ENCODE peak calls at places on chromosomes 5 and 9, in seven cellular contexts. D is CD4-positive, alpha-beta T cell; S is left ventricle myocardium inferior; Q is foreskin fibroblast; E is mesothelial cell of epicardium; W is Peyer's patch; X is omental fat pad. I is an unnamed sample.

GRCh38 chr9:7234144-7234543 is 476.4 kb downstream of the KDM4C start:
- DNase-seq in D (no peak), S (no peak), Q (peak), E (no peak), W (no peak), X (no peak), I (no peak)

GRCh38 chr5:61139931-61140330 is 22.3 kb downstream of the SMIM15 start:
- DNase-seq in D (no peak), S (no peak), Q (no peak), E (no peak), W (no peak), X (no peak), I (no peak)

GRCh38 chr5:62077823-62078550 is 228.0 kb upstream of the KIF2A start:
- DNase-seq in D (no peak), S (no peak), Q (no peak), E (no peak), W (no peak), X (no peak), I (no peak)

GRCh38 chr5:96279796-96280542 is 153.1 kb downstream of the PCSK1 start:
- DNase-seq in D (no peak), S (no peak), Q (peak), E (no peak), W (no peak), X (no peak), I (no peak)

GRCh38 chr9:20903214-20903613 is 128.2 kb downstream of the HACD4 start:
- DNase-seq in D (no peak), S (no peak), Q (no peak), E (no peak), W (no peak), X (no peak), I (no peak)

GRCh38 chr9:34588671-34589370 is 703 bp downstream of the CNTFR start:
- DNase-seq in D (no peak), S (no peak), Q (no peak), E (no peak), W (no peak), X (no peak), I (no peak)

GRCh38 chr9:71937070-71937625 is 25.7 kb downstream of the C9orf85 start:
- DNase-seq in D (no peak), S (no peak), Q (no peak), E (no peak), W (no peak), X (no peak), I (no peak)

GRCh38 chr5:146632620-146633019 is 116.6 kb upstream of the GPR151 start:
- DNase-seq in D (no peak), S (no peak), Q (no peak), E (no peak), W (no peak), X (no peak), I (no peak)

GRCh38 chr9:131583342-131583645 is 38.0 kb downstream of the PRRT1B start:
- DNase-seq in D (no peak), S (no peak), Q (no peak), E (no peak), W (no peak), X (no peak), I (no peak)

GRCh38 chr9:129834489-129835127 is 467 bp downstream of the C9orf78 start:
- DNase-seq in D (peak), S (no peak), Q (peak), E (no peak), W (peak), X (peak), I (no peak)

GRCh38 chr5:95730730-95731570 is at the start of gene RHOBTB3:
- DNase-seq in D (no peak), S (peak), Q (peak), E (peak), W (peak), X (peak), I (peak)

DNA sequence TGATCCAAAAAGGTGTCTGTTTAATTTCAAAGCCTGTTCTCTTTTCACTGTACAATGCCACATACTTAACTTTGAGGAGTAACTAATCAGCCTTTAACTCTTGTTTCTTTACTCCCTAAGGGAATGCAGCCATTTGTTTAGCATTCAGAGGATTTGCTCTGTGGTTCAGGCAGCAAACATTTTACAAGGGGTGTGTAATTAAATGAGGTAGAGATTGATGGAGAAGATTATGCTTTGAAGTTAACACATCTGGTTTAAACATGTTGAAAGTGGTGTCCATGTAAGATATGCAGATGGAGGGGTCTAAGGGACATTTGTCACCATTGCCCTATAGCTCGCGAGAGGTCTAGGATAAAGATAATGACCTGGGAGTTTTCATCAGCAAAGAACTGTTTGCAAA is 41.9 kb downstream of the TMEM215 start:
- DNase-seq in D (no peak), S (no peak), Q (no peak), E (no peak), W (no peak), X (no peak), I (no peak)
- TF ChIP-seq CTCF in D (no peak), S (no peak), Q (no peak), E (no peak), W (no peak), X (no peak), I (no peak)

GRCh38 chr5:8247485-8247884 is 378.5 kb downstream of the MTRR start:
- DNase-seq in D (no peak), S (no peak), Q (peak), E (no peak), W (no peak), X (no peak), I (no peak)
- TF ChIP-seq CTCF in D (no peak), S (no peak), Q (peak), E (no peak), W (no peak), X (no peak), I (no peak)

DNA sequence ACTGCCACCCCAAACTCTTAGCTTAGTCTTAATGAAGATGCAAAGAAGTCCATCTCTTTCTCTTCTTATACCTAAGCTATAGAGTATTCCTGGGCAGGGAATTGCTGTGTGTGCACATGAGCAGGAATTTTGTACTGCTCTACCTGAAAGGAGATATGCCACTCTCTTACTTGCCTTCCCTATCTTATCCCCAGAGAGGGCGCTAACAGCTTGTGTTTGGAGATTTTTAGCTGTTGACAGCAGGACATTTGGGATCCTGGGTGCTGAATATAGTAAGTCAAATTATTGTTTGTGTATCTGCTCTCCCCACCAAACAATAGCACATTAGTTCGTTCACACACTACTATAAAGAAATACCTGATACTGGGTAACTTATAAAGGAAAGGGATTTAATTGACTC is 159.5 kb downstream of the GABRG2 start:
- DNase-seq in D (no peak), S (no peak), Q (no peak), E (no peak), W (no peak), X (no peak), I (no peak)
- TF ChIP-seq CTCF in D (no peak), S (no peak), Q (no peak), E (no peak), W (no peak), X (no peak), I (no peak)

GRCh38 chr5:52925001-52925400 is 64.2 kb upstream of the ITGA2 start:
- DNase-seq in D (no peak), S (no peak), Q (no peak), E (no peak), W (no peak), X (no peak), I (no peak)

GRCh38 chr5:52920929-52921328 is 68.2 kb upstream of the ITGA2 start:
- DNase-seq in D (no peak), S (no peak), Q (peak), E (no peak), W (no peak), X (no peak), I (no peak)

GRCh38 chr5:52924458-52924857 is 64.7 kb upstream of the ITGA2 start:
- DNase-seq in D (no peak), S (no peak), Q (no peak), E (no peak), W (no peak), X (no peak), I (no peak)

DNA sequence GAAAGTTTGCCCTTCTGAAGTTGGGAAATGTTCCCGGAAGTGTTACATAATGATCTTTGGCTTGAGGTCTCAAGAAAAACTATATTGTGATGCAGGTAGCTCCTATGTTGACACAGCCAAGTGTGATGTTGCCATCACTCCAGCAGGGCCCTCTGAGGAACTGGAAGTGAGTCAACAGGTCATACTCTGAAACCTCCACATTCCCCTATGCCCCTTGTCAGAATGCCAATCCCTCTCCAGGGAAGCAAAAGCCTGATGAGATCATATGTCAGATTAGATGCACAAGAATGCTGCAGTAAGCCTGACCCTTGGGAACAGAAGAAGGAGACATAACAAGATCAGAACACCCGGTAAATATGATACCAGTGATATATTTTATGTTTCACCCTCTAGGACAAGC is 66.8 kb upstream of the ITGA2 start:
- DNase-seq in D (no peak), S (no peak), Q (peak), E (no peak), W (no peak), X (no peak), I (peak)
- TF ChIP-seq CTCF in D (no peak), S (no peak), Q (no peak), E (no peak), W (no peak), X (no peak), I (peak)

DNA sequence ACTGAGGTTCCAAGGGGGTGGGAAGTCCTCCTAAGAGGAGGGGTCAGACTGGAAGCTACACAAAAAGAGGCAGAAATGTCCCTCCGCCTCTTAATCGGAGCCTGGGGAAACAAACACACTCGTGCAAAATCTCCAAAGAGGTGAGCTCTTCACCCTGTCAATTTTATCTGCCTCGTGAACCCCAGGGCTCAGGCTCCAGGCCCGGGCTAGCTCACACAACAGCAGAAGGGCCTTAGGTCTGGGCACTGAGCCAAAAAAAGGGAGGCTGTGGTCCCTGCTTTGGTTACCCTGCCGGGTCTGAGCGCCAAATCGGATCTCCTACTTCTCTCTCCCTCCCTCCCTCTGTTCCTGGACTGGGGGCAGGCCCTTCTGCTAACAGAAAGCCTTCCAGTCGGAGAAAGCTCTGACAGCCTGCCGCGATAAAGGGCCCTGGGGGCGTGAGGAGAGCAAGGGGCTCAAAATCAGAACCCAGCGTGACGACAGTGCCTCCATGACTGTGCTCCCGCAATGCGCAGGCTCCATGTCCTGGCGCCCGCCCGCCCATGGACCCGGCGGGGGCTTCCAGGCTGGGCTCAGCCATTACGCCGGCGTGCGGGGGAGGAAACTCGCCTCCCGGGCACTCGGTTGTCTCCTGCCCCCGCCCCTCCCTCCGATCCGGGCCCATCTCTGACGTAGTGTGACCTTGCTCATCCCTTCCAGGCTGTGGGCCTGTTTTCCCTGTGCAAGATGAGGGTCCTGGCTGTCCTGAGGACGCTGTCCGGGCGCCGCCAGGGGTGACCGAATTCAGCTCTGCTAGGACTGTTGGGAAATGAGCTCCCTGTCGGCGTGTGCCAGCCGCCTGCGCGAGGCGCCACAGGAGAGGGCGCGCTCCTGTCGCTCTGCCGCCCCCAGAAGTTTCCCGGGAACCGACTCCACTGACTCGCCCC is 865 bp upstream of the SLC22A4 start:
- DNase-seq in D (peak), S (peak), Q (peak), E (peak), W (peak), X (peak), I (no peak)
- TF ChIP-seq CTCF in D (no peak), S (no peak), Q (peak), E (no peak), W (peak), X (no peak), I (peak)

DNA sequence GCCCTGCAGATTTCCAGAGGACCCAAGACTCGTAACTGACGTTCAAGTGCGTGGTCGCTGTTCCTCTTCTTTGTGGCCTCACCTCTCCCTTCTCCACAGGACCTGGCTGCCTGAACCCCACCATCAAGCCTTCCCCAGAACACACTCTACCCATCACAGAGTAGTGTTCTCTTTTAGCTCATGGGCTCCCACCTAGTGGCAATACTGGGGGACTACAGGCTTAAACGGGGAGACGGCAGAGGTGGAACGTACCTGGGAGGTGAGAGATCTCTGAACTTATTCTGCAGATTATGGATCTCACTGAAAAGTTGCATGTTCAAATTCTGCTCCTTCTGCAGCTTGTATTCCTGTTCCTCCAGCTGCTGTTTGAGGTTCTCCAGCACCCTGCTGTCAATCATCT is 140.8 kb downstream of the CDK5RAP2 start:
- DNase-seq in D (no peak), S (no peak), Q (peak), E (no peak), W (no peak), X (no peak), I (no peak)
- TF ChIP-seq CTCF in D (peak), S (peak), Q (peak), E (peak), W (peak), X (no peak), I (peak)

DNA sequence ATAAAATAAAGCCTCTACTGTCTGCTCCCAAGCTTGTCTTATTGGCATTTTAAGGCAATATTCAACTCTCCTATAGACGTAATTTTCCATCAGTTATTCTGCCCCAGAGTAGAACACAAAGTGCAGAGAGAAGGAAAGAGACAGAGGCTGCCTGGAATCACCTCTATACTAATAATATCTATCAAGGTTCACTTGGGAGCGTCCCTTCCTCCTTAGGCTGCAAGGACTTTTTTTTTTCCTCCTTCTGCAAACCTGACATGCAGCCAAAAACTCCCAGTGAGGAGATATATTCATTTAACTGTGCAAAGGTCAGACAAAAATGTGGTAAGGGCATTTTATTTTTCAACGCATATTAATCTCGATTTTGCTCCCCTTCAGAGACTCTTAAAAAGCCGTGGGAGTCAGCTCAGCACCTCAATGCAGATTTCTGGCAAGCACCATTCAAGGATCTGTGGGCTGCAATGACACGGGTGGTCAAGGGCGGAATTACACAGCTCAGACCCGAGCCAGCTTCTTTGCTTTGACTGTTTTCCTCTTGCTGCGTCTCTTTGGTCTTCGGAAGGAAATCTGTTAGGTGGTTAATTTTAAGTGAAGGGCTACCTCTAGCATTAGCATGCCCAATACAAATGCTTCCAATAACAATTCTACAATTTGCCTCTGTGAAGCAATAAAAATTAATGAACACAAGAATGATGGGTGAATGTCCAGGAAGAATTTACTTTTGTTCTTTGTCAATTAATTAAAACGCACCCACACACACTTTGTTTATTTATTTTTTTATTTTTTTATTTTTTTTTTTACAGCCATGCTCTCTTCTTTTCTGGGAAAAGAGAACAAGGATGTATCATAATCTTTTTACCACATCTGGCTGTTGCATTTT is 587.7 kb upstream of the GRAMD2B start:
- DNase-seq in D (no peak), S (peak), Q (peak), E (no peak), W (no peak), X (no peak), I (no peak)
- TF ChIP-seq CTCF in D (no peak), S (peak), Q (peak), E (peak), W (peak), X (no peak), I (peak)